ENCODE peak calls at places on chromosome 21, in seven cellular contexts. X is GM23248, O is MM.1S, L is PC-9, A is GM23338, K is HCT116, I is hepatocyte. S is an unnamed sample.

GRCh38 chr21:22710725-22711124 is 1712.5 kb downstream of the NCAM2 start:
- DNase-seq in O (no peak), I (no peak), X (no peak), A (no peak), L (no peak), K (no peak), S (no peak)

GRCh38 chr21:14836950-14837349 is 227.8 kb downstream of the NRIP1 start:
- DNase-seq in K (no peak), X (peak; percentile 32), I (no peak), L (no peak), O (no peak), A (no peak), S (peak; percentile 29)

GRCh38 chr21:31654340-31654739 is 5.2 kb upstream of the SOD1 start:
- DNase-seq in X (no peak), O (no peak), L (no peak), I (no peak), A (peak; percentile 32), K (no peak), S (no peak)

GRCh38 chr21:28521932-28522826 is 470.5 kb downstream of the LTN1 start:
- DNase-seq in K (no peak), X (peak; percentile 62), O (peak; percentile 33), I (peak; percentile 50), A (peak; percentile 45), L (no peak), S (peak; percentile 54)

GRCh38 chr21:20040768-20041167 is 957.4 kb upstream of the NCAM2 start:
- DNase-seq in L (no peak), I (peak; percentile 24), A (peak; percentile 27), K (no peak), O (peak; percentile 10), X (no peak), S (peak; percentile 14)

GRCh38 chr21:16587141-16587570 is 857.4 kb downstream of the USP25 start:
- DNase-seq in A (peak; percentile 32), K (no peak), X (peak; percentile 80), I (peak; percentile 58), L (peak; percentile 83), O (peak; percentile 80), S (peak; percentile 46)

GRCh38 chr21:36320421-36321324 is 676 bp downstream of the MORC3 start:
- DNase-seq in A (peak; percentile 74), X (peak; percentile 88), L (peak; percentile 56), I (peak; percentile 80), K (peak; percentile 28), O (peak; percentile 80), S (peak; percentile 70)

GRCh38 chr21:14987370-14988170 is 77.2 kb downstream of the NRIP1 start:
- DNase-seq in X (no peak), I (no peak), K (no peak), O (no peak), A (peak; percentile 42), L (no peak), S (no peak)

GRCh38 chr21:37257526-37257966 is 9.6 kb downstream of the VPS26C start:
- DNase-seq in A (peak; percentile 61), O (no peak), K (no peak), X (peak; percentile 64), I (no peak), L (no peak), S (peak; percentile 47)

GRCh38 chr21:43758132-43758619 is 17.9 kb downstream of the CSTB start:
- DNase-seq in I (no peak), X (no peak), L (no peak), K (no peak), A (no peak), O (no peak), S (no peak)

GRCh38 chr21:40043423-40043822 is 176.2 kb downstream of the PCP4 start:
- DNase-seq in A (peak; percentile 2), L (no peak), O (no peak), I (no peak), X (no peak), K (no peak), S (no peak)

GRCh38 chr21:43645414-43645891 is 13.8 kb downstream of the HSF2BP start:
- DNase-seq in L (peak; percentile 41), A (peak; percentile 72), I (peak; percentile 86), O (peak; percentile 89), K (no peak), X (peak; percentile 88), S (peak; percentile 88)

GRCh38 chr21:29334717-29335428 is 36.2 kb downstream of the BACH1 start:
- DNase-seq in X (peak; percentile 79), K (no peak), A (no peak), O (no peak), I (no peak), L (no peak), S (no peak)

GRCh38 chr21:36913247-36914169 is 53.0 kb downstream of the HLCS start:
- DNase-seq in K (no peak), O (no peak), X (no peak), A (no peak), L (no peak), I (no peak), S (peak; percentile 20)

GRCh38 chr21:46008893-46009635 is 27.5 kb downstream of the COL6A1 start:
- DNase-seq in X (no peak), A (no peak), L (no peak), O (no peak), I (no peak), K (no peak), S (no peak)

GRCh38 chr21:46038871-46039397 is 57.4 kb downstream of the COL6A1 start:
- DNase-seq in K (no peak), A (no peak), I (no peak), L (no peak), X (peak; percentile 97), O (no peak), S (no peak)

GRCh38 chr21:26846036-26846931 is 1.1 kb upstream of the ADAMTS1 start:
- DNase-seq in A (peak; percentile 81), I (peak; percentile 90), K (no peak), O (no peak), L (no peak), X (peak; percentile 86), S (peak; percentile 69)

GRCh38 chr21:45897191-45898027 is 84.2 kb upstream of the COL6A1 start:
- DNase-seq in A (no peak), I (no peak), X (no peak), L (no peak), O (no peak), K (no peak), S (no peak)

GRCh38 chr21:16070207-16070651 is 340.4 kb downstream of the USP25 start:
- DNase-seq in X (peak; percentile 55), I (no peak), O (no peak), L (no peak), K (no peak), A (no peak), S (peak; percentile 23)

DNA sequence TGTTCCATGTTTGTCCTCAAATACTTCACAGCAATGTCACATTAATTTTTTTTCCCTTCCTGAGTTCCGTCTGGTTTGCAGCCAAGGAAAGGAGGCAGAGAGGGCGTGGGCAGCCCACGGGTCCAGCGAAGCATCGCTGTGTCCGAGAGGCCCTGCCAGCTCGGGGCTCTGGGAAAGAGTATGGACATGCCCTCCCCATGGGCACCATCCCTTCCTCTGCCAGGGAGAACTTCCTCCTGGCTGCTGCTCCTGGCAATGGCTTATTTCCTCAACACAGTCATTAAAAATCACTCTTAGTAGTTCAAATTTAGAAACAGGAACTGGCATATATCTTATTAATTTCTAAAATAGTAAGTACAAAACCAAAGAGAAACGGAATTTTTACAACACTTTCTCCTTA is 115.5 kb downstream of the RIPK4 start:
- DNase-seq in A (no peak), K (no peak), I (no peak), X (peak; percentile 28), O (no peak), L (no peak), S (peak; percentile 27)
- H3K9me2 ChIP-seq in A (no peaks in the 10 kb centered on the region), K (no peaks in the 10 kb centered on the region), I (no peaks in the 10 kb centered on the region), X (no peaks in the 10 kb centered on the region), O (no peaks in the 10 kb centered on the region), L (no peaks in the 10 kb centered on the region), S (no peaks in the 10 kb centered on the region)

GRCh38 chr21:33021150-33021549 is 4.6 kb upstream of the OLIG2 start:
- DNase-seq in O (no peak), L (no peak), I (no peak), K (no peak), X (no peak), A (no peak), S (no peak)

GRCh38 chr21:33021667-33022066 is 4.1 kb upstream of the OLIG2 start:
- DNase-seq in O (no peak), X (no peak), A (no peak), I (no peak), L (no peak), K (no peak), S (no peak)

GRCh38 chr21:33023574-33024277 is 2.0 kb upstream of the OLIG2 start:
- DNase-seq in K (no peak), O (no peak), A (peak; percentile 61), L (no peak), X (no peak), I (no peak), S (no peak)

GRCh38 chr21:33022828-33023573 is 2.7 kb upstream of the OLIG2 start:
- DNase-seq in I (no peak), L (no peak), X (no peak), O (no peak), K (no peak), A (peak; percentile 55), S (no peak)

GRCh38 chr21:33022489-33022827 is 3.3 kb upstream of the OLIG2 start:
- DNase-seq in L (no peak), A (no peak), K (no peak), O (no peak), I (no peak), X (no peak), S (no peak)
- TF ChIP-seq EZH2 in L (peak; percentile 42), A (no peak), K (no peak), O (peak; percentile 60), I (peak; percentile 65), X (no peak), S (no peak)

GRCh38 chr21:42443181-42443785 is 39.6 kb downstream of the UBASH3A start:
- DNase-seq in A (no peak), L (no peak), O (no peak), K (no peak), X (no peak), I (no peak), S (no peak)

GRCh38 chr21:42445311-42445710 is 41.6 kb downstream of the UBASH3A start:
- DNase-seq in I (no peak), X (no peak), O (no peak), K (no peak), L (no peak), A (no peak), S (no peak)

GRCh38 chr21:42443876-42444744 is 40.4 kb downstream of the UBASH3A start:
- DNase-seq in O (no peak), L (no peak), A (no peak), K (no peak), I (no peak), X (no peak), S (no peak)

GRCh38 chr21:42446531-42446930 is 42.8 kb downstream of the UBASH3A start:
- DNase-seq in I (no peak), L (no peak), O (no peak), A (no peak), X (no peak), K (no peak), S (no peak)

GRCh38 chr21:42444745-42445059 is 41.0 kb downstream of the UBASH3A start:
- DNase-seq in X (no peak), I (no peak), A (no peak), K (no peak), L (no peak), O (no peak), S (no peak)
- H3K9me2 ChIP-seq in X (no peaks in the 10 kb centered on the region), I (no peaks in the 10 kb centered on the region), A (no peaks in the 10 kb centered on the region), K (no peaks in the 10 kb centered on the region), L (no peaks in the 10 kb centered on the region), O (no peaks in the 10 kb centered on the region), S (no peaks in the 10 kb centered on the region)

DNA sequence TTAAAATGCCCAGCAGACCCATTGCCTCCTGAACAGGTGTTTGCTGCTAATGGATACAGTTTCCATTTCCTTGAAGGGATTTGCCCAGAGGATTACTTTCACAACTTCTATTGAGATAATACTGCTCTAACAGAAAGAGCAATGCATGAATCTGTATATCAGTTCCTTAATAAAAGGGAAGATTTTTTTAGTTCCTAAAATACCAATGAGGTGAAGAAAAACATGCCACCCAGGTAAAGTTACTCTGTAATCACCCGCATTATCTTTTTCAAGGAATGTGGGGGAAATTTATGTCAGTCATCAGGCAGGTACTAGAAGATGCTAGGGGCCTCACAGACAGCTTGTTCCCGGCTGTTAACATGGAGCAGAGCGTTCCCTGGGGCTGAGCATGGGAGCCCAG is 41.1 kb downstream of the KCNJ15 start:
- DNase-seq in O (no peak), L (no peak), K (no peak), X (no peak), I (no peak), A (no peak), S (no peak)
- TF ChIP-seq EZH2 in O (no peak), L (no peak), K (no peak), X (no peak), I (no peak), A (no peak), S (no peak)

S was measured in PC-3.